ENCODE peak calls at places on chromosomes 6 and 20, in seven cellular contexts. H, E, M, V, Q, I and Y are unnamed samples.
A peak's percentile ranks its signal among the peaks of the same experiment; 100 is the strongest.

GRCh38 chr6:148027201-148027600 is 315.4 kb upstream of the SASH1 start:
- DNase-seq in H (no peak), E (no peak), M (no peak), V (no peak), Q (no peak), I (no peak), Y (peak; percentile 76)

GRCh38 chr6:142301421-142302391 is at the start of gene ADGRG6:
- DNase-seq in H (peak; percentile 54), E (peak; percentile 54), M (peak; percentile 56), V (peak; percentile 34), Q (peak; percentile 61), I (peak; percentile 13), Y (peak; percentile 47)

GRCh38 chr20:49697071-49697470 is 16.6 kb downstream of the B4GALT5 start:
- DNase-seq in H (no peak), E (no peak), M (no peak), V (no peak), Q (peak; percentile 33), I (no peak), Y (no peak)

GRCh38 chr6:26388441-26388840 is 5.5 kb downstream of the BTN2A2 start:
- DNase-seq in H (peak; percentile 58), E (peak; percentile 23), M (no peak), V (no peak), Q (no peak), I (no peak), Y (peak; percentile 39)

GRCh38 chr20:19233025-19233794 is 20.8 kb downstream of the SLC24A3 start:
- DNase-seq in H (no peak), E (no peak), M (no peak), V (no peak), Q (no peak), I (peak; percentile 61), Y (no peak)

GRCh38 chr20:59020938-59021551 is 1.8 kb downstream of the TUBB1 start:
- DNase-seq in H (peak; percentile 66), E (no peak), M (peak; percentile 39), V (no peak), Q (peak; percentile 91), I (no peak), Y (peak; percentile 72)

GRCh38 chr6:111533087-111533784 is 50.2 kb upstream of the REV3L start:
- DNase-seq in H (no peak), E (no peak), M (no peak), V (no peak), Q (no peak), I (peak; percentile 72), Y (no peak)

GRCh38 chr6:150800596-150801310 is 64.7 kb upstream of the MTHFD1L start:
- DNase-seq in H (peak; percentile 43), E (no peak), M (peak; percentile 74), V (no peak), Q (no peak), I (no peak), Y (no peak)

GRCh38 chr20:64103871-64104666 is 3.3 kb downstream of the NPBWR2 start:
- DNase-seq in H (no peak), E (no peak), M (no peak), V (no peak), Q (peak; percentile 33), I (peak; percentile 4), Y (no peak)

GRCh38 chr20:34017610-34018009 is 23.9 kb downstream of the RALY start:
- DNase-seq in H (peak; percentile 92), E (peak; percentile 92), M (peak; percentile 66), V (no peak), Q (no peak), I (no peak), Y (peak; percentile 95)

GRCh38 chr6:136228811-136229210 is 21.3 kb downstream of the MTFR2 start:
- DNase-seq in H (no peak), E (no peak), M (no peak), V (no peak), Q (no peak), I (no peak), Y (no peak)

GRCh38 chr6:28816909-28817807 is 106.6 kb downstream of the TRIM27 start:
- DNase-seq in H (peak; percentile 71), E (peak; percentile 54), M (peak; percentile 56), V (no peak), Q (peak; percentile 50), I (no peak), Y (peak; percentile 69)

GRCh38 chr20:24208652-24209051 is 220.1 kb upstream of the GGTLC1 start:
- DNase-seq in H (no peak), E (no peak), M (peak; percentile 1), V (no peak), Q (no peak), I (no peak), Y (no peak)

GRCh38 chr20:62816031-62816878 is 595 bp upstream of the COL9A3 start:
- DNase-seq in H (peak; percentile 70), E (peak; percentile 50), M (peak; percentile 61), V (no peak), Q (no peak), I (no peak), Y (no peak)
- H3K4me3 ChIP-seq in H (peak overlapping the region; percentile 50), E (peak overlapping the region; percentile 25), M (peak overlapping the region; percentile 33), V (peak overlapping the region; percentile 35), Q (no peak overlapping the region), I (no peak overlapping the region), Y (no peak overlapping the region)

GRCh38 chr6:3542032-3542640 is 85.3 kb upstream of the SLC22A23 start:
- DNase-seq in H (no peak), E (no peak), M (no peak), V (no peak), Q (no peak), I (no peak), Y (no peak)
- H3K36me3 ChIP-seq in H (no peaks in the 10 kb centered on the region), E (no peaks in the 10 kb centered on the region), M (no peaks in the 10 kb centered on the region), V (no peaks in the 10 kb centered on the region), Q (no peaks in the 10 kb centered on the region), I (no peaks in the 10 kb centered on the region), Y (no peaks in the 10 kb centered on the region)

GRCh38 chr20:57470212-57470522 is 54.8 kb downstream of the CTCFL start:
- DNase-seq in H (no peak), E (no peak), M (no peak), V (no peak), Q (no peak), I (no peak), Y (no peak)
- H3K27me3 ChIP-seq in H (peaks cover 60% of the 10 kb centered on the region), E (peaks cover 23% of the 10 kb centered on the region), M (peaks cover 80% of the 10 kb centered on the region), V (no peaks in the 10 kb centered on the region), Q (peaks cover 94% of the 10 kb centered on the region), I (no peaks in the 10 kb centered on the region), Y (peaks cover 9% of the 10 kb centered on the region)

GRCh38 chr6:6701864-6702263 is 113.3 kb downstream of the LY86 start:
- DNase-seq in H (peak; percentile 49), E (no peak), M (no peak), V (no peak), Q (no peak), I (no peak), Y (no peak)

GRCh38 chr6:6703720-6704422 is 115.4 kb downstream of the LY86 start:
- DNase-seq in H (no peak), E (no peak), M (no peak), V (no peak), Q (no peak), I (no peak), Y (no peak)

GRCh38 chr6:6700421-6700820 is 111.9 kb downstream of the LY86 start:
- DNase-seq in H (no peak), E (no peak), M (no peak), V (no peak), Q (no peak), I (no peak), Y (no peak)

GRCh38 chr6:6699741-6700367 is 111.3 kb downstream of the LY86 start:
- DNase-seq in H (peak; percentile 99), E (peak; percentile 87), M (peak; percentile 92), V (no peak), Q (peak; percentile 84), I (peak; percentile 96), Y (peak; percentile 98)

DNA sequence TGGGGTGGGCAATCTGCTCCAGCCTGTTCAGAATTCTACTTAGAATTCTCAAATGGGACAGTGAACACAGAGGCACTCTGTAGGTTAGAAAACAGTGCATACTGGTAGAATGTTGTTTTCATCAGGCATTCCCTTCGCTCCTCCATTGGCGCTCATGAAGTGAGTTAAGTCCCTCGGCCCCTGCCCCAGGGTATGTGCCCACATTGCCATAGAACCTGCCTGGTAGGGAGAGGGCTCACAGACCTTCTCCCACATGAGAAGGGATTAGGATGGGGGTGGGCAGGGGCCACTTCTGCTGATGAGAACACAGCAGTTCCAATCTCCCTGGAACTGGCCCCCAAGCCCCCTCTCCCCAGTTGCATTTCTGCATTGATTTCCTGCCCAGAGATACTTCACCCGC is 112.4 kb downstream of the LY86 start:
- DNase-seq in H (no peak), E (no peak), M (no peak), V (no peak), Q (no peak), I (no peak), Y (no peak)
- H3K4me3 ChIP-seq in H (no peak overlapping the region), E (no peak overlapping the region), M (no peak overlapping the region), V (no peak overlapping the region), Q (no peak overlapping the region), I (no peak overlapping the region), Y (no peak overlapping the region)

DNA sequence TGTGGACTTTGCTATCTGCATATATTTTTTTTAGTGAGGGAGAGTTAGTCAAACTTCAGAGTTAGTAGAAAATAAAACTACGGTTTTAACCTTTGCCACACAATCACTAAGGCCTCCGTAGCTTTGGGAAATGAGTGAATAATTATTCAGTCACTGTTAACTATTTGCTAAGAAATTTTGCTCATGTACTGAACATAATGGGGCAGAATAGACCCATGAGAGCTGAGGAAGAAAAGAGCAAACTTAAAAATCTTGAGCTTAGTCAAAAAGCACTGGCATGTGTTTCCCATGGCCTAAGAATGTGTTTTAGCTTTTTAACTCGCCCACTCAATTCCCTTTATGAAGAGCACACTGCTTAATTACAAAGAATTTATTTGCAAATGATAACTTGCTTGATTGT is 60.4 kb upstream of the SUPT3H start:
- DNase-seq in H (peak; percentile 57), E (no peak), M (peak; percentile 36), V (no peak), Q (no peak), I (no peak), Y (no peak)
- H3K36me3 ChIP-seq in H (peaks cover 6% of the 10 kb centered on the region), E (peaks cover 13% of the 10 kb centered on the region), M (peaks cover under 1% of the 10 kb centered on the region), V (peaks cover 10% of the 10 kb centered on the region), Q (peaks cover 21% of the 10 kb centered on the region), I (no peaks in the 10 kb centered on the region), Y (no peaks in the 10 kb centered on the region)

GRCh38 chr20:40688129-40689099 is 622 bp downstream of the MAFB start:
- DNase-seq in H (peak; percentile 43), E (peak; percentile 41), M (no peak), V (no peak), Q (no peak), I (no peak), Y (no peak)
- H3K27me3 ChIP-seq in H (no peaks in the 10 kb centered on the region), E (peaks cover 82% of the 10 kb centered on the region), M (peaks cover 27% of the 10 kb centered on the region), V (peaks cover 25% of the 10 kb centered on the region), Q (peaks cover 61% of the 10 kb centered on the region), I (peaks cover 27% of the 10 kb centered on the region), Y (peaks cover 48% of the 10 kb centered on the region)

DNA sequence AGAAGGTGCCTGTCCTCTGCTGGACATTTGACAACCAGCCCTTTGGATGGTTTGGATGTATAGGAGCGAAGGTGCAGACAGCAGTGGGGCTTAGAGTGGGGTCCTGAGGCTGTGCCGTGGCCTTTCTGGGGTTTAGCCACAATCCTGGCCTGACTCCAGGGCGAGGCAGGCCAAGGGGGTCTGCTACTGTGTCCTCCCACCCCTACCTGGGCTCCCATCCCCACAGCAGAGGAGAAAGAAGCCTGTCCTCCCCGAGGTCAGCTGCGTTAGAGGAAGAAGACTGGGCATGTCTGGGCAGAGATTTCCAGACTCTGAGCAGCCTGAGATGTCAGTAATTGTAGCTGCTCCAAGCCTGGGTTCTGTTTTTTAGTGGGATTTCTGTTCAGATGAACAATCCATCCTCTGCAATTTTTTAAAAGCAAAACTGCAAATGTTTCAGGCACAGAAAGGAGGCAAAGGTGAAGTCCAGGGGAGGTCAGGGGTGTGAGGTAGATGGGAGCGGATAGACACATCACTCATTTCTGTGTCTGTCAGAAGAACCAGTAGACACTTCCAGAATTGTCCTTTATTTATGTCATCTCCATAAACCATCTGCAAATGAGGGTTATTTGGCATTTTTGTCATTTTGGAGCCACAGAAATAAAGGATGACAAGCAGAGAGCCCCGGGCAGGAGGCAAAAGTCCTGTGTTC is 1.3 kb upstream of the CDKN1A start:
- DNase-seq in H (peak; percentile 51), E (peak; percentile 44), M (peak; percentile 59), V (no peak), Q (no peak), I (no peak), Y (peak; percentile 77)
- H3K4me3 ChIP-seq in H (peak overlapping the region; percentile 94), E (no peak overlapping the region), M (peak overlapping the region; percentile 99), V (no peak overlapping the region), Q (no peak overlapping the region), I (no peak overlapping the region), Y (peak overlapping the region; percentile 85)